ENCODE peak calls at places on chromosomes 12 and 14, in five cellular contexts. One of them, this sample, is unnamed.

GRCh38 chr14:103108749-103109207 is 14.3 kb downstream of the EXOC3L4 start:
- DNase-seq in GM20000: peak
- DNase-seq in activated T-helper 1 cell treated with Interleukin-2 at 50 U/mL for 16 hours: no peak
- DNase-seq in ACHN: peak
- DNase-seq in anterior cingulate cortex: no peak
- DNase-seq in this sample: no peak

GRCh38 chr12:3251691-3252090 is 174.5 kb downstream of the TSPAN9 start:
- DNase-seq in GM20000: no peak
- DNase-seq in activated T-helper 1 cell treated with Interleukin-2 at 50 U/mL for 16 hours: no peak
- DNase-seq in ACHN: no peak
- DNase-seq in anterior cingulate cortex: no peak
- DNase-seq in this sample: no peak

GRCh38 chr14:38808734-38809455 is 294.1 kb downstream of the SEC23A start:
- DNase-seq in GM20000: no peak
- DNase-seq in activated T-helper 1 cell treated with Interleukin-2 at 50 U/mL for 16 hours: no peak
- DNase-seq in ACHN: no peak
- DNase-seq in anterior cingulate cortex: no peak
- DNase-seq in this sample: peak

GRCh38 chr12:132390287-132391076 is 61.1 kb upstream of the GALNT9 start:
- DNase-seq in GM20000: no peak
- DNase-seq in activated T-helper 1 cell treated with Interleukin-2 at 50 U/mL for 16 hours: no peak
- DNase-seq in ACHN: no peak
- DNase-seq in anterior cingulate cortex: no peak
- DNase-seq in this sample: no peak

GRCh38 chr14:20387577-20387976 is 25.7 kb downstream of the TEP1 start:
- DNase-seq in GM20000: peak
- DNase-seq in activated T-helper 1 cell treated with Interleukin-2 at 50 U/mL for 16 hours: no peak
- DNase-seq in ACHN: no peak
- DNase-seq in anterior cingulate cortex: no peak
- DNase-seq in this sample: no peak

GRCh38 chr12:65022960-65023359 is 98.1 kb downstream of the WIF1 start:
- DNase-seq in GM20000: no peak
- DNase-seq in activated T-helper 1 cell treated with Interleukin-2 at 50 U/mL for 16 hours: no peak
- DNase-seq in ACHN: no peak
- DNase-seq in anterior cingulate cortex: no peak
- DNase-seq in this sample: peak

GRCh38 chr14:77598366-77599050 is 17.9 kb downstream of the SPTLC2 start:
- DNase-seq in GM20000: no peak
- DNase-seq in activated T-helper 1 cell treated with Interleukin-2 at 50 U/mL for 16 hours: no peak
- DNase-seq in ACHN: peak
- DNase-seq in anterior cingulate cortex: no peak
- DNase-seq in this sample: no peak

GRCh38 chr14:105064721-105065143 is 498 bp downstream of the GPR132 start:
- DNase-seq in GM20000: no peak
- DNase-seq in activated T-helper 1 cell treated with Interleukin-2 at 50 U/mL for 16 hours: no peak
- DNase-seq in ACHN: peak
- DNase-seq in anterior cingulate cortex: no peak
- DNase-seq in this sample: no peak

GRCh38 chr14:85088231-85088630 is 441.7 kb upstream of the FLRT2 start:
- DNase-seq in GM20000: no peak
- DNase-seq in activated T-helper 1 cell treated with Interleukin-2 at 50 U/mL for 16 hours: no peak
- DNase-seq in ACHN: no peak
- DNase-seq in anterior cingulate cortex: no peak
- DNase-seq in this sample: no peak

GRCh38 chr14:69153848-69154208 is 909 bp upstream of the DCAF5 start:
- DNase-seq in GM20000: peak
- DNase-seq in activated T-helper 1 cell treated with Interleukin-2 at 50 U/mL for 16 hours: no peak
- DNase-seq in ACHN: peak
- DNase-seq in anterior cingulate cortex: no peak
- DNase-seq in this sample: no peak

GRCh38 chr12:4584281-4584680 is 22.3 kb downstream of the DYRK4 start:
- DNase-seq in GM20000: no peak
- DNase-seq in activated T-helper 1 cell treated with Interleukin-2 at 50 U/mL for 16 hours: no peak
- DNase-seq in ACHN: no peak
- DNase-seq in anterior cingulate cortex: no peak
- DNase-seq in this sample: peak

GRCh38 chr14:72810201-72810600 is 83.7 kb downstream of the DPF3 start:
- DNase-seq in GM20000: no peak
- DNase-seq in activated T-helper 1 cell treated with Interleukin-2 at 50 U/mL for 16 hours: no peak
- DNase-seq in ACHN: no peak
- DNase-seq in anterior cingulate cortex: no peak
- DNase-seq in this sample: no peak

GRCh38 chr12:106892075-106892474 is 63.6 kb upstream of the TMEM263 start:
- DNase-seq in GM20000: no peak
- DNase-seq in activated T-helper 1 cell treated with Interleukin-2 at 50 U/mL for 16 hours: no peak
- DNase-seq in ACHN: no peak
- DNase-seq in anterior cingulate cortex: no peak
- DNase-seq in this sample: no peak

GRCh38 chr12:82517027-82517426 is 158.7 kb downstream of the METTL25 start:
- DNase-seq in GM20000: peak
- DNase-seq in activated T-helper 1 cell treated with Interleukin-2 at 50 U/mL for 16 hours: no peak
- DNase-seq in ACHN: peak
- DNase-seq in anterior cingulate cortex: no peak
- DNase-seq in this sample: no peak

GRCh38 chr12:4274960-4275868 is 1.7 kb downstream of the CCND2 start:
- DNase-seq in GM20000: no peak
- DNase-seq in activated T-helper 1 cell treated with Interleukin-2 at 50 U/mL for 16 hours: no peak
- DNase-seq in ACHN: peak
- DNase-seq in anterior cingulate cortex: no peak
- DNase-seq in this sample: no peak

GRCh38 chr12:85765443-85765842 is 70.8 kb downstream of the RASSF9 start:
- DNase-seq in GM20000: no peak
- DNase-seq in activated T-helper 1 cell treated with Interleukin-2 at 50 U/mL for 16 hours: no peak
- DNase-seq in ACHN: no peak
- DNase-seq in anterior cingulate cortex: no peak
- DNase-seq in this sample: peak

GRCh38 chr12:42590324-42590934 is 883 bp upstream of the PRICKLE1 start:
- DNase-seq in GM20000: peak
- DNase-seq in activated T-helper 1 cell treated with Interleukin-2 at 50 U/mL for 16 hours: no peak
- DNase-seq in ACHN: peak
- DNase-seq in anterior cingulate cortex: peak
- DNase-seq in this sample: no peak

GRCh38 chr14:20515846-20516245 is 10.5 kb downstream of the RNASE10 start:
- DNase-seq in GM20000: no peak
- DNase-seq in activated T-helper 1 cell treated with Interleukin-2 at 50 U/mL for 16 hours: no peak
- DNase-seq in ACHN: no peak
- DNase-seq in anterior cingulate cortex: no peak
- DNase-seq in this sample: no peak

GRCh38 chr12:71183018-71183417 is 25.2 kb upstream of the TSPAN8 start:
- DNase-seq in GM20000: no peak
- DNase-seq in activated T-helper 1 cell treated with Interleukin-2 at 50 U/mL for 16 hours: no peak
- DNase-seq in ACHN: no peak
- DNase-seq in anterior cingulate cortex: no peak
- DNase-seq in this sample: no peak

GRCh38 chr12:6916426-6917200 is 2.2 kb downstream of the ENO2 start:
- DNase-seq in GM20000: peak
- DNase-seq in activated T-helper 1 cell treated with Interleukin-2 at 50 U/mL for 16 hours: no peak
- DNase-seq in ACHN: no peak
- DNase-seq in anterior cingulate cortex: no peak
- DNase-seq in this sample: no peak

GRCh38 chr12:2248901-2249381 is 196.2 kb downstream of the CACNA1C start:
- DNase-seq in GM20000: peak
- DNase-seq in activated T-helper 1 cell treated with Interleukin-2 at 50 U/mL for 16 hours: no peak
- DNase-seq in ACHN: no peak
- DNase-seq in anterior cingulate cortex: no peak
- DNase-seq in this sample: peak

GRCh38 chr12:42862055-42862454 is 272.5 kb upstream of the PRICKLE1 start:
- DNase-seq in GM20000: no peak
- DNase-seq in activated T-helper 1 cell treated with Interleukin-2 at 50 U/mL for 16 hours: no peak
- DNase-seq in ACHN: peak
- DNase-seq in anterior cingulate cortex: no peak
- DNase-seq in this sample: no peak

GRCh38 chr12:128316981-128317526 is 50.1 kb downstream of the TMEM132C start:
- DNase-seq in GM20000: no peak
- DNase-seq in activated T-helper 1 cell treated with Interleukin-2 at 50 U/mL for 16 hours: no peak
- DNase-seq in ACHN: no peak
- DNase-seq in anterior cingulate cortex: no peak
- DNase-seq in this sample: no peak

GRCh38 chr14:81382517-81383225 is 17.5 kb downstream of the STON2 start:
- DNase-seq in GM20000: no peak
- DNase-seq in activated T-helper 1 cell treated with Interleukin-2 at 50 U/mL for 16 hours: no peak
- DNase-seq in ACHN: no peak
- DNase-seq in anterior cingulate cortex: no peak
- DNase-seq in this sample: no peak

GRCh38 chr14:52106853-52107252 is 38.0 kb upstream of the NID2 start:
- DNase-seq in GM20000: no peak
- DNase-seq in activated T-helper 1 cell treated with Interleukin-2 at 50 U/mL for 16 hours: no peak
- DNase-seq in ACHN: peak
- DNase-seq in anterior cingulate cortex: no peak
- DNase-seq in this sample: no peak

GRCh38 chr14:56334458-56334857 is 216.2 kb downstream of the PELI2 start:
- DNase-seq in GM20000: no peak
- DNase-seq in activated T-helper 1 cell treated with Interleukin-2 at 50 U/mL for 16 hours: no peak
- DNase-seq in ACHN: no peak
- DNase-seq in anterior cingulate cortex: no peak
- DNase-seq in this sample: no peak

GRCh38 chr12:93777249-93777648 is 100.1 kb downstream of the CRADD start:
- DNase-seq in GM20000: no peak
- DNase-seq in activated T-helper 1 cell treated with Interleukin-2 at 50 U/mL for 16 hours: no peak
- DNase-seq in ACHN: no peak
- DNase-seq in anterior cingulate cortex: no peak
- DNase-seq in this sample: no peak

GRCh38 chr14:100221419-100222218 is 17.3 kb upstream of the YY1 start:
- DNase-seq in GM20000: peak
- DNase-seq in activated T-helper 1 cell treated with Interleukin-2 at 50 U/mL for 16 hours: peak
- DNase-seq in ACHN: no peak
- DNase-seq in anterior cingulate cortex: no peak
- DNase-seq in this sample: peak